ENCODE peak calls at places on chromosomes 4 and X, in eight cellular contexts. C is brain microvascular endothelial cell; T is stimulated activated naive CD8-positive, alpha-beta T cell treated with anti-CD3 and anti-CD28 coated beads, Interleukin-15, Interleukin-2, amounts not matched to agents 100 U/mL and 50 U/mL, for 24 hours; F is H7; U is D341Med; S is MG63; Z is activated T-cell treated with anti-CD3 and anti-CD28 coated beads for 1 hour; H is WTC11. R is an unnamed sample.

GRCh38 chr4:16250665-16251365 is 24.5 kb upstream of the TAPT1 start:
- DNase-seq in T (no peak), U (no peak), C (peak), S (peak), F (no peak), Z (no peak), H (no peak), R (peak)

GRCh38 chr4:150411527-150411926 is 170.4 kb upstream of the MAB21L2 start:
- DNase-seq in S (no peak), U (peak), T (no peak), H (no peak), Z (no peak), C (peak), F (no peak), R (no peak)

GRCh38 chr4:8586246-8586645 is 6.1 kb downstream of the GPR78 start:
- DNase-seq in H (no peak), F (no peak), T (no peak), S (no peak), Z (no peak), U (no peak), C (no peak), R (no peak)

GRCh38 chr4:38131371-38132139 is 171.4 kb downstream of the PTTG2 start:
- DNase-seq in H (peak), C (peak), T (peak), Z (peak), U (no peak), S (no peak), F (peak), R (no peak)

GRCh38 chrX:87425618-87426017 is 92.0 kb upstream of the KLHL4 start:
- DNase-seq in S (no peak), F (no peak), C (no peak), U (no peak), T (no peak), Z (no peak), H (no peak), R (no peak)

GRCh38 chr4:111798840-111799239 is 346.4 kb upstream of the FAM241A start:
- DNase-seq in H (no peak), C (no peak), Z (no peak), S (no peak), T (no peak), U (peak), F (peak), R (peak)

GRCh38 chr4:46503739-46504138 is 113.8 kb upstream of the GABRA2 start:
- DNase-seq in Z (no peak), T (no peak), C (no peak), S (no peak), H (no peak), U (no peak), F (no peak), R (no peak)

GRCh38 chr4:48908687-48909086 is 2.1 kb upstream of the OCIAD2 start:
- DNase-seq in U (no peak), F (no peak), C (no peak), Z (no peak), T (no peak), H (no peak), S (no peak), R (no peak)

GRCh38 chr4:116839826-116840225 is 245.6 kb downstream of the TRAM1L1 start:
- DNase-seq in T (no peak), F (no peak), C (no peak), H (no peak), S (peak), U (no peak), Z (no peak), R (peak)

GRCh38 chrX:54181196-54181953 is 1.7 kb downstream of the FAM120C start:
- DNase-seq in F (no peak), S (peak), T (no peak), Z (no peak), H (no peak), C (no peak), U (no peak), R (peak)

GRCh38 chr4:7282094-7282370 is 89.7 kb downstream of the SORCS2 start:
- DNase-seq in Z (no peak), S (no peak), F (no peak), U (peak), H (no peak), T (no peak), C (no peak), R (no peak)

GRCh38 chr4:111453216-111453615 is 692.0 kb upstream of the FAM241A start:
- DNase-seq in S (no peak), C (no peak), F (no peak), U (no peak), T (no peak), Z (no peak), H (no peak), R (no peak)